ENCODE peak calls at places on chromosomes 3 and 15, in five cellular contexts. B is H1, G is K562, Z is HCT116, V is GM12878. Q is an unnamed sample.

GRCh38 chr3:65385805-65386204 is 652.9 kb downstream of the MAGI1 start:
- DNase-seq in Z (no peak), B (no peak), V (no peak), G (no peak), Q (no peak)

GRCh38 chr3:76415384-76415783 is 624.5 kb upstream of the ROBO2 start:
- DNase-seq in G (no peak), V (no peak), Z (no peak), B (no peak), Q (no peak)

GRCh38 chr3:13687409-13687989 is 138.6 kb downstream of the FBLN2 start:
- DNase-seq in V (no peak), Z (no peak), G (no peak), B (no peak), Q (no peak)

GRCh38 chr15:97892167-97892938 is 68.2 kb upstream of the ARRDC4 start:
- DNase-seq in V (no peak), G (no peak), Z (no peak), B (no peak), Q (no peak)

GRCh38 chr15:64274541-64274940 is 81.4 kb downstream of the CSNK1G1 start:
- DNase-seq in Z (no peak), B (no peak), G (no peak), V (no peak), Q (no peak)

GRCh38 chr3:158846803-158847465 is 45.1 kb downstream of the MFSD1 start:
- DNase-seq in B (no peak), G (no peak), V (peak; percentile 15), Z (no peak), Q (no peak)

GRCh38 chr3:23481660-23482278 is 278.6 kb downstream of the UBE2E2 start:
- DNase-seq in V (no peak), G (no peak), B (no peak), Z (no peak), Q (no peak)

GRCh38 chr3:155323063-155323666 is 29.7 kb upstream of the STRIT1 start:
- DNase-seq in Z (peak; percentile 68), G (peak; percentile 70), V (peak; percentile 9), B (peak; percentile 10), Q (peak; percentile 62)

GRCh38 chr3:195583831-195584542 is at the start of gene APOD:
- DNase-seq in G (peak; percentile 58), B (no peak), V (no peak), Z (no peak), Q (no peak)

GRCh38 chr3:61537366-61537765 is 24.0 kb upstream of the PTPRG start:
- DNase-seq in G (no peak), B (no peak), Z (no peak), V (no peak), Q (no peak)

GRCh38 chr3:142958707-142959106 is 4.8 kb downstream of the PAQR9 start:
- DNase-seq in G (peak; percentile 47), Z (peak; percentile 71), V (no peak), B (no peak), Q (no peak)

GRCh38 chr3:10933021-10933420 is 59.5 kb upstream of the SLC6A1 start:
- DNase-seq in V (no peak), B (no peak), G (no peak), Z (no peak), Q (no peak)

GRCh38 chr3:23712656-23713559 is 92.8 kb upstream of the UBE2E1 start:
- DNase-seq in V (no peak), B (peak; percentile 72), Z (no peak), G (no peak), Q (no peak)

GRCh38 chr3:194632211-194632982 is 822 bp downstream of the TMEM44 start:
- DNase-seq in B (no peak), Z (no peak), G (peak; percentile 58), V (no peak), Q (no peak)

GRCh38 chr3:13015286-13016082 is 57.7 kb downstream of the IQSEC1 start:
- DNase-seq in G (no peak), B (no peak), V (no peak), Z (no peak), Q (no peak)

GRCh38 chr3:62873672-62874397 is 1.4 kb downstream of the CADPS start:
- DNase-seq in V (no peak), B (peak; percentile 70), Z (no peak), G (no peak), Q (no peak)

GRCh38 chr3:62875103-62876002 is at the start of gene CADPS:
- DNase-seq in V (no peak), G (no peak), Z (no peak), B (no peak), Q (no peak)

GRCh38 chr3:62876064-62876463 is 848 bp upstream of the CADPS start:
- DNase-seq in G (peak; percentile 5), Z (no peak), V (no peak), B (no peak), Q (peak; percentile 20)

GRCh38 chr3:62872318-62872717 is 2.9 kb downstream of the CADPS start:
- DNase-seq in Z (no peak), B (no peak), V (no peak), G (no peak), Q (no peak)

DNA sequence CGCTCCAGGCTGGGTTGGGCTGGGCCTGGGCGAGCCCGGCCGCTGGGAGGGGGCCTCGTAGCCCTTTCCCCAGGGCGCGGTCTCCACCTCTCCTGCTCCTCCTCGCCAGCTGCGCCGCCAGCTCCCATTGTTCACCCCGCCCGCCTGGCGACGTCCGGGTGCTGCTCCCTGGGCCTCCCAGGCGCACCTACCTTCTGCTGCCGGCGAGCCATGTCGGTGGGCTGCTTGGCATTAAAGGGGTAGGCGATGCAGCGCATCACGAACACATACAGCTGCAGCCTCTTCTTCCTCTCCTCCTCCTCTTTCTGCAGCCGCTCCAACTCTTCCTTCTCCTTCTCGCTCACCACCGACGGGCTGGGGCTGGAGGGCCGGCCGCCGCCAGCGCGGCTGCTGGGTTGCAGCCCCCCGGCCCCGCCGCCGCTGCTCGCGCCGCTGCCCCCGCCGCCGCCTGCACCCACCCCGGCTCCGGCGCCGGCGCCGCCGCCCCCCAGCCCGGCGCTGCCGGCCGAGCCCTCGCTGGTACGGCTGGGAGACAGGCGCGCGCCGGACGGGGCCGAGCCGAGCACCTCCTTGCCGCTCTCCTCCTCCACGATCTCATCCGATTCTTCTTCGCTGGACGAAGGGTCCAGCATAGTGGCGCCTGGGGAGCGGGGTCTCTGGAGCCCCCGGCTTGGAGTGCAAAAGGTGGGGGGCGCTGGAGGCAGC is 666 bp downstream of the CADPS start:
- DNase-seq in G (no peak), Z (no peak), B (no peak), V (no peak), Q (no peak)
- TF ChIP-seq ZNF274 in G (no peak), Z (no peak), B (no peak), V (no peak), Q (no peak)

DNA sequence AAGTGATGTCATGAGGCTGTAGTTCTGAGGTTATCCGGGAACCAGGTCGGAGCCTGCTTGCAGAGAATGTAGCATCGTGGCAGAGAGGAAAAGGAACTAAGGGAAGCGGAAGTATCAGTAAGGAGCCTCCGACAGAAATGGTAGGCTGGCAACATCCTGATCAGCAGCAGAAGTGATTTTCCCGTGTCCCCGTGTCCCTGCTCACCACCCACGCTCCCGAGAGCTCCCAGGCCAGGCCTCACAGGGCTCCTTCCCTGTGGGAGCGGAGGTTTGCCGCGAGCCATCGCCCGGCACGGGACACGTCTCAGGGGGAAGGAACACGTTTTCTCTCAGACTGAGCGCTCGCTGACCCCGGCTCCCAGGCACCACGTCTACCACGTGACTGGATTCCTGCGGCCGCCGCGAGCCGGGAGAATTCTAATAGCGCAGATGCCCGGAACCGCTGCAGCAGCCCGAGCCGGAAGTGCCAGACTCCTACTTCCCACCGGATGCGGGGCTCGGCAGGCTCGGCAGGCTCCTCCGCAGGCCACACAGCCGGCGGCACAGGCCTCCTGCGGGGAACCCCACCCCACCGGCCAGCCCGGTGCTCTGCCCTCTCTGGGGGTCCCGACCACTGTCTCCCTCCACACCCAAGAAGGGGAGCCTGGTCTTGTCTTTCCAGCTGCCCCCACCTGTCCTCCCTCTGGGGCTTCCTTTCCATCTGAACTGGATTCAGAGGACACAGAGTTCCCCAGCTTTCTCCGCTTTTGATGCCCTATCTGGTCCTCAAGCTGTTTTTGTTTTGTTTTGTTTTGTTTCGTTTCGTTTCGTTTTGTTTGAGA is 99.3 kb downstream of the BDH1 start:
- DNase-seq in Z (peak; percentile 54), B (peak; percentile 34), G (peak; percentile 53), V (no peak), Q (peak; percentile 69)
- TF ChIP-seq POLR2AphosphoS5 in Z (peak; percentile 93), B (no peak), G (no peak), V (peak; percentile 51), Q (peak; percentile 54)

GRCh38 chr15:47950447-47950846 is 170.3 kb upstream of the SLC24A5 start:
- DNase-seq in B (no peak), Z (no peak), V (no peak), G (no peak), Q (no peak)

GRCh38 chr15:47944911-47945310 is 175.9 kb upstream of the SLC24A5 start:
- DNase-seq in G (no peak), V (no peak), B (no peak), Z (no peak), Q (no peak)

GRCh38 chr15:47949815-47950214 is 171.0 kb upstream of the SLC24A5 start:
- DNase-seq in V (no peak), G (no peak), Z (no peak), B (no peak), Q (no peak)

GRCh38 chr15:47951761-47952160 is 169.0 kb upstream of the SLC24A5 start:
- DNase-seq in V (no peak), Z (no peak), G (no peak), B (no peak), Q (no peak)

DNA sequence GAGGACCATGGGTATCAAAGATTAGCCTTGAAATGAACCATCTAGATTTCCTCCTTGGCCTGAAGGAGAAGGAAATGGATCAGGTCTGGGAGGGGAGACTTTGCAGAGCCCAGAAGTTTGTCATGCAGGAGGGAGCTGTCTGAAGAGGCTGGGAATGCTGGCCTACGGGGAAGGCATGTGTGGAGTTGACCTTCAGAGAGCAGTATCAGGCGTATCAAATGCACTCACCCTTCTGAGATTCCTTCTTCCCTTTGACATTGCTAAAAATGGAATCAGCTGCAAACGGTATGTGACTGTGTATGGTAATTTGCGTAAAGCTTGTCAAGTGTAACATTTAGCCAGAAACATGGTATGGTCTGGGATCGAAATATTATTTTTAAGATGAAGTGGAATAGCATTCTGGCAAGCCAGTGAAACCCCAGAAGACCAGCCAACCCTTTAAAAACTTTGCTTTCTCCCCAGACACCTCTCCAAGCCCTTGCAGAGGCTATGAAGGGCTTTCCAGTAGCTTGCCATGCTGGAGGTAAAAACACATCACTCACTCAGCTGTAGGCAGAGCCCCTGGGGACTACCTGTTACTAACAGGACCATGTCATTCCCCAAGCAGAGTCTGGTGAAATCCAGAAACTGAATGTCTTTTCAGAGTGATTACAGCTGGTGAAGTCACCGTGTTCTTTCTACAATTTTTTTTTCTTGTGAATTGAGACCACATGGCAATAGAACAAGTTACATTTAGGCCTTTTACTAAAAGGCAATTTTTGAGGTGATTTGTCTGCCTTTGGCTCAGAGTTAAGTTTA is 174.7 kb upstream of the SLC24A5 start:
- DNase-seq in G (no peak), Z (no peak), V (no peak), B (no peak), Q (no peak)
- TF ChIP-seq ZNF274 in G (no peak), Z (no peak), V (no peak), B (no peak), Q (no peak)

GRCh38 chr15:45635763-45636292 is 999 bp downstream of the SQOR start:
- DNase-seq in V (no peak), B (no peak), Z (no peak), G (no peak), Q (no peak)

GRCh38 chr15:45634442-45635190 is at the start of gene SQOR:
- DNase-seq in B (no peak), V (peak; percentile 59), G (no peak), Z (peak; percentile 73), Q (peak; percentile 68)

GRCh38 chr15:45638641-45639040 is 3.8 kb downstream of the SQOR start:
- DNase-seq in Z (no peak), B (no peak), V (no peak), G (no peak), Q (no peak)

GRCh38 chr15:45635191-45635638 is 386 bp downstream of the SQOR start:
- DNase-seq in Z (no peak), B (no peak), G (no peak), V (no peak), Q (peak; percentile 41)

GRCh38 chr15:45637552-45638033 is 2.8 kb downstream of the SQOR start:
- DNase-seq in Z (no peak), V (peak; percentile 85), B (no peak), G (peak; percentile 23), Q (peak; percentile 80)
- TF ChIP-seq POLR2AphosphoS5 in Z (no peak), V (peak; percentile 67), B (no peak), G (no peak), Q (no peak)